ENCODE peak calls at places on chromosome 19, in six cellular contexts. One of them, this sample, is unnamed.

GRCh38 chr19:18416778-18417249 is 2.4 kb upstream of the SSBP4 start:
- DNase-seq in SK-N-SH: peak
- DNase-seq in K562: peak
- DNase-seq in HepG2: peak
- DNase-seq in GM12878: no peak
- DNase-seq in H1: peak
- DNase-seq in this sample: peak

GRCh38 chr19:48044561-48044960 is 682 bp upstream of the CABP5 start:
- DNase-seq in SK-N-SH: no peak
- DNase-seq in K562: no peak
- DNase-seq in HepG2: no peak
- DNase-seq in GM12878: no peak
- DNase-seq in H1: no peak
- DNase-seq in this sample: no peak

GRCh38 chr19:35789978-35790944 is 14.9 kb downstream of the ARHGAP33 start:
- DNase-seq in SK-N-SH: no peak
- DNase-seq in K562: no peak
- DNase-seq in HepG2: no peak
- DNase-seq in GM12878: no peak
- DNase-seq in H1: no peak
- DNase-seq in this sample: no peak

GRCh38 chr19:18840288-18841260 is 8.8 kb downstream of the UPF1 start:
- DNase-seq in SK-N-SH: peak
- DNase-seq in K562: no peak
- DNase-seq in HepG2: peak
- DNase-seq in GM12878: no peak
- DNase-seq in H1: no peak
- DNase-seq in this sample: no peak

GRCh38 chr19:53463263-53463662 is 4.3 kb upstream of the ZNF813 start:
- DNase-seq in SK-N-SH: peak
- DNase-seq in K562: peak
- DNase-seq in HepG2: no peak
- DNase-seq in GM12878: no peak
- DNase-seq in H1: peak
- DNase-seq in this sample: no peak

GRCh38 chr19:2867025-2867991 is at the start of gene ZNF556:
- DNase-seq in SK-N-SH: peak
- DNase-seq in K562: peak
- DNase-seq in HepG2: peak
- DNase-seq in GM12878: no peak
- DNase-seq in H1: no peak
- DNase-seq in this sample: no peak

GRCh38 chr19:2171349-2172145 is 7.8 kb downstream of the DOT1L start:
- DNase-seq in SK-N-SH: peak
- DNase-seq in K562: peak
- DNase-seq in HepG2: peak
- DNase-seq in GM12878: peak
- DNase-seq in H1: peak
- DNase-seq in this sample: no peak

GRCh38 chr19:36196249-36196648 is 18.2 kb downstream of the ZNF565 start:
- DNase-seq in SK-N-SH: no peak
- DNase-seq in K562: no peak
- DNase-seq in HepG2: no peak
- DNase-seq in GM12878: no peak
- DNase-seq in H1: no peak
- DNase-seq in this sample: no peak

GRCh38 chr19:30788105-30788765 is 416.1 kb downstream of the ZNF536 start:
- DNase-seq in SK-N-SH: no peak
- DNase-seq in K562: no peak
- DNase-seq in HepG2: no peak
- DNase-seq in GM12878: no peak
- DNase-seq in H1: peak
- DNase-seq in this sample: no peak

GRCh38 chr19:16591803-16592556 is 19.8 kb upstream of the SLC35E1 start:
- DNase-seq in SK-N-SH: no peak
- DNase-seq in K562: no peak
- DNase-seq in HepG2: no peak
- DNase-seq in GM12878: no peak
- DNase-seq in H1: no peak
- DNase-seq in this sample: no peak

GRCh38 chr19:35512831-35513230 is 618 bp downstream of the DMKN start:
- DNase-seq in SK-N-SH: no peak
- DNase-seq in K562: no peak
- DNase-seq in HepG2: no peak
- DNase-seq in GM12878: no peak
- DNase-seq in H1: no peak
- DNase-seq in this sample: no peak

GRCh38 chr19:1846517-1847205 is 1.6 kb downstream of the REXO1 start:
- DNase-seq in SK-N-SH: no peak
- DNase-seq in K562: no peak
- DNase-seq in HepG2: no peak
- DNase-seq in GM12878: no peak
- DNase-seq in H1: no peak
- DNase-seq in this sample: no peak

GRCh38 chr19:54429176-54429495 is 13.9 kb downstream of the TTYH1 start:
- DNase-seq in SK-N-SH: no peak
- DNase-seq in K562: no peak
- DNase-seq in HepG2: no peak
- DNase-seq in GM12878: no peak
- DNase-seq in H1: no peak
- DNase-seq in this sample: no peak

GRCh38 chr19:35045667-35046300 is 4.3 kb downstream of the HPN start:
- DNase-seq in SK-N-SH: peak
- DNase-seq in K562: peak
- DNase-seq in HepG2: no peak
- DNase-seq in GM12878: peak
- DNase-seq in H1: no peak
- DNase-seq in this sample: no peak

GRCh38 chr19:49389406-49389805 is 1.4 kb downstream of the KASH5 start:
- DNase-seq in SK-N-SH: no peak
- DNase-seq in K562: no peak
- DNase-seq in HepG2: no peak
- DNase-seq in GM12878: no peak
- DNase-seq in H1: no peak
- DNase-seq in this sample: no peak

GRCh38 chr19:49390978-49391304 is 2.9 kb downstream of the KASH5 start:
- DNase-seq in SK-N-SH: no peak
- DNase-seq in K562: peak
- DNase-seq in HepG2: no peak
- DNase-seq in GM12878: no peak
- DNase-seq in H1: no peak
- DNase-seq in this sample: no peak

GRCh38 chr19:49391581-49392399 is 3.7 kb downstream of the KASH5 start:
- DNase-seq in SK-N-SH: peak
- DNase-seq in K562: peak
- DNase-seq in HepG2: peak
- DNase-seq in GM12878: peak
- DNase-seq in H1: peak
- DNase-seq in this sample: peak

GRCh38 chr19:49390131-49390977 is 2.3 kb downstream of the KASH5 start:
- DNase-seq in SK-N-SH: no peak
- DNase-seq in K562: no peak
- DNase-seq in HepG2: no peak
- DNase-seq in GM12878: no peak
- DNase-seq in H1: no peak
- DNase-seq in this sample: no peak

DNA sequence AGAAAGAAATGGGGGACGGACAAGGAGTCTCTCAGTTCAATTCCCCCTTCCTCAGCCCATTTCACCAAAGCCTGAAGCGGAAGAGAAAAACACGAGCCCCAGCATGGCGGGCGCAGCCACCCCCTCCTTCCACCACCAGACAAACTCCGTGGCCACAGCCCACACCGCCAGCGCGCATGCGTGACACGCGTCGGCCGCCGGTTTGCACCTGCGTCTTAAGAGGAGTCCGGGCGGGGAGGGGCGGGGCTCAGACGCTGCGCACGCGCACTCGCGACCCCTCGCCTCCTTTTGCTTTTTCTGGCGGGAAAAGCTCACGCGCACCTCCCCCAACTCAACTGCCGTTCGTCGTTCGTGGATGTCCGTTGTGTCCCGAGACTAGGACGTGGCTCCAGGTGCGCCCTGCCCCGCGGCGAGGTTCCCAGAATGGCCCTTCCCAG is at the start of gene KASH5:
- DNase-seq in SK-N-SH: peak
- DNase-seq in K562: peak
- DNase-seq in HepG2: no peak
- DNase-seq in GM12878: no peak
- DNase-seq in H1: no peak
- DNase-seq in this sample: no peak
- TF ChIP-seq GABPA in SK-N-SH: no peak
- TF ChIP-seq GABPA in K562: no peak
- TF ChIP-seq GABPA in HepG2: no peak
- TF ChIP-seq GABPA in GM12878: no peak
- TF ChIP-seq GABPA in H1: no peak
- TF ChIP-seq GABPA in this sample: no peak

GRCh38 chr19:10037809-10038208 is 24.5 kb downstream of the RDH8 start:
- DNase-seq in SK-N-SH: no peak
- DNase-seq in K562: no peak
- DNase-seq in HepG2: no peak
- DNase-seq in GM12878: no peak
- DNase-seq in H1: no peak
- DNase-seq in this sample: no peak

GRCh38 chr19:10036601-10037071 is 23.4 kb downstream of the RDH8 start:
- DNase-seq in SK-N-SH: no peak
- DNase-seq in K562: no peak
- DNase-seq in HepG2: peak
- DNase-seq in GM12878: no peak
- DNase-seq in H1: no peak
- DNase-seq in this sample: no peak

GRCh38 chr19:10033614-10034013 is 20.3 kb downstream of the RDH8 start:
- DNase-seq in SK-N-SH: no peak
- DNase-seq in K562: no peak
- DNase-seq in HepG2: no peak
- DNase-seq in GM12878: no peak
- DNase-seq in H1: no peak
- DNase-seq in this sample: no peak

DNA sequence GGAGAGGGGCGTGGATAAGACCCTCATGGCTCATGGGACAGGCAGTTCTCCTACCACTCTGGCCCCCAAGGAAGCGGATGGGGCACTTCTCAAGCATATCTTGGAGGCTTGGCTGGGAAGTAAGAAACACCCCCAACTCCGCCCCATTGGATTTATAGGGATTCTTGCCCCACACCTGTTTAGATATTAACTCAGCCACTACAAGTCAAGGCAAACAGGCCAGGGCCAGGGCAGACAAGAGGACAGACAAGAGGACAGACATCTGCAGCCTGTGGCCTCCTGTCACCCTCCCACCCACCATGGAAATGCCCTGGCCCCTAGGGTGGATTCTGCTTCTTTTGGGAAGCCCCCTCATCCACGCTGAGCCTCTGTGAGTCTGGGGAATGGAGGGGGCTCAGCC is 24.1 kb downstream of the RDH8 start:
- DNase-seq in SK-N-SH: no peak
- DNase-seq in K562: no peak
- DNase-seq in HepG2: no peak
- DNase-seq in GM12878: no peak
- DNase-seq in H1: no peak
- DNase-seq in this sample: no peak
- TF ChIP-seq GABPA in SK-N-SH: no peak
- TF ChIP-seq GABPA in K562: no peak
- TF ChIP-seq GABPA in HepG2: no peak
- TF ChIP-seq GABPA in GM12878: no peak
- TF ChIP-seq GABPA in H1: no peak
- TF ChIP-seq GABPA in this sample: no peak

DNA sequence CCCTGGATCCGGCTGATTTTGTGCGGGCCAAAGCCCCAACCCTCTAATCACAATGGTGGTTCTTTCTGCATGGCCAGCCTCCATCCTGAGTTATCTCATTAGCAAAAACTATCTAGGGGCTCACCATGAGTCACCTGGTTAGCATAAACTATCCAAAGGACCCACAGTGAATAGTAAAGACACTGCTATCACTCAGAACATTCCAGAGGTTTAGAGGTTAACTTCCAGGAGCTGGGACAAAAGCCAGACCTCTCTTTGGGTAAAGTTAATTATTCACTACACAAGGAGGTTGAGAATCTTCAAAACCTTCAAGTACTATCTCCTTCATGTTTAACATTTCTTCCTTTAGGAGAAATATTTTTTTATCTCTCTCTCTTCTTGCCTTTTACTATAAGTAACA is 18.8 kb upstream of the PPP5C start:
- DNase-seq in SK-N-SH: no peak
- DNase-seq in K562: no peak
- DNase-seq in HepG2: no peak
- DNase-seq in GM12878: no peak
- DNase-seq in H1: no peak
- DNase-seq in this sample: no peak
- TF ChIP-seq GABPA in SK-N-SH: no peak
- TF ChIP-seq GABPA in K562: no peak
- TF ChIP-seq GABPA in HepG2: no peak
- TF ChIP-seq GABPA in GM12878: no peak
- TF ChIP-seq GABPA in H1: no peak
- TF ChIP-seq GABPA in this sample: no peak

DNA sequence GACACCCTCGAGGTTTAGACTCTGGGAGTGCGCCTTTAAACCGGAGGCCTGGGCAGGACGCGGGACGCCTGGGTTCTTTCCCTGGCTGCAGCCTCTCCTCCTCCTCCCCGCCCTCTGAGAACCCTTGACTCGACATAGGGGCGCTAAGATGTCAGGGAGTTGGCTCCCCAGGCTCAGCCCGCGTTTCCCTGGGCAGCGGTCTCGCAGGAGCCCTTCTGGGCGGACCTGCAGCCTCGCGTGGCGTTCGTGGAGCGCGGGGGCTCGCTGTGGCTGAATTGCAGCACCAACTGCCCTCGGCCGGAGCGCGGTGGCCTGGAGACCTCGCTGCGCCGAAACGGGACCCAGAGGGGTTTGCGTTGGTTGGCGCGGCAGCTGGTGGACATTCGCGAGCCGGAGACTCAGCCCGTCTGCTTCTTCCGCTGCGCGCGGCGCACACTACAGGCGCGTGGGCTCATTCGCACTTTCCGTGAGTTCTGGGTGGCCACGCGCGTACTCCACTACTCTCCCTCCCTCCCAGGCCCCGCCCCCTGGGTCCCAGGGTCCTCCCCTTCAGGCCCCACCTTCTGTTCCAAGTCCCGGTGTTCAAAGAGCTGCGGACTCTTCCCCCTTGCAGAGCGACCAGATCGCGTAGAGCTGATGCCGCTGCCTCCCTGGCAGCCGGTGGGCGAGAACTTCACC is 1.3 kb downstream of the ICAM5 start:
- DNase-seq in SK-N-SH: peak
- DNase-seq in K562: peak
- DNase-seq in HepG2: peak
- DNase-seq in GM12878: no peak
- DNase-seq in H1: peak
- DNase-seq in this sample: peak
- TF ChIP-seq GABPA in SK-N-SH: no peak
- TF ChIP-seq GABPA in K562: no peak
- TF ChIP-seq GABPA in HepG2: no peak
- TF ChIP-seq GABPA in GM12878: no peak
- TF ChIP-seq GABPA in H1: no peak
- TF ChIP-seq GABPA in this sample: no peak

GRCh38 chr19:7789447-7789846 is 26.4 kb downstream of the CLEC4M start:
- DNase-seq in SK-N-SH: peak
- DNase-seq in K562: peak
- DNase-seq in HepG2: no peak
- DNase-seq in GM12878: no peak
- DNase-seq in H1: peak
- DNase-seq in this sample: no peak
- TF ChIP-seq GABPA in SK-N-SH: no peak
- TF ChIP-seq GABPA in K562: no peak
- TF ChIP-seq GABPA in HepG2: no peak
- TF ChIP-seq GABPA in GM12878: no peak
- TF ChIP-seq GABPA in H1: no peak
- TF ChIP-seq GABPA in this sample: no peak